ENCODE peak calls at places on chromosomes 4 and X, in eight cellular contexts. H is right cardiac atrium, O is fibroblast of lung, E is mesendoderm, P is right atrium auricular region, T is astrocyte, R is IMR-90, V is MM.1S. G is an unnamed sample.

GRCh38 chrX:144732588-144732987 is 514.7 kb upstream of the SPANXN1 start:
- DNase-seq in T (no peak), H (no peak), V (no peak), R (no peak), O (no peak), E (peak; percentile 2), P (no peak), G (no peak)

GRCh38 chr4:142452132-142452855 is 393.8 kb downstream of the INPP4B start:
- DNase-seq in O (no peak), T (peak; percentile 53), H (no peak), E (no peak), R (peak; percentile 50), V (no peak), P (no peak), G (no peak)

GRCh38 chr4:118738999-118739690 is 54.0 kb downstream of the METTL14 start:
- DNase-seq in P (no peak), R (no peak), T (no peak), E (no peak), V (no peak), O (no peak), H (no peak), G (no peak)

GRCh38 chr4:107855723-107856122 is 31.0 kb downstream of the SGMS2 start:
- DNase-seq in R (no peak), T (no peak), H (no peak), E (no peak), P (no peak), V (no peak), O (no peak), G (no peak)

GRCh38 chr4:165580379-165580905 is 201.6 kb downstream of the CPE start:
- DNase-seq in P (peak; percentile 60), H (peak; percentile 31), O (peak; percentile 50), R (no peak), V (no peak), E (peak; percentile 72), T (peak; percentile 99), G (peak; percentile 40)

GRCh38 chr4:111630705-111631104 is 514.5 kb upstream of the FAM241A start:
- DNase-seq in O (peak; percentile 47), T (peak; percentile 11), R (peak; percentile 42), P (no peak), V (no peak), H (no peak), E (peak; percentile 41), G (no peak)

GRCh38 chrX:135931644-135932487 is 38.4 kb downstream of the SAGE1 start:
- DNase-seq in O (peak; percentile 25), P (no peak), T (no peak), H (peak; percentile 47), R (peak; percentile 24), V (peak; percentile 66), E (peak; percentile 47), G (peak; percentile 60)

GRCh38 chrX:129318375-129318774 is 204.9 kb downstream of the SMARCA1 start:
- DNase-seq in H (no peak), O (peak; percentile 41), R (peak; percentile 35), V (peak; percentile 84), E (peak; percentile 15), P (no peak), T (no peak), G (no peak)

GRCh38 chr4:145788765-145789164 is 108.8 kb downstream of the C4orf51 start:
- DNase-seq in P (no peak), R (no peak), V (no peak), O (peak; percentile 21), E (no peak), T (no peak), H (no peak), G (no peak)

GRCh38 chr4:64068096-64068495 is 341.2 kb downstream of the TECRL start:
- DNase-seq in P (no peak), H (no peak), E (peak; percentile 53), T (no peak), V (no peak), R (no peak), O (no peak), G (no peak)

GRCh38 chr4:27861381-27861787 is 1000.7 kb downstream of the STIM2 start:
- DNase-seq in V (peak; percentile 69), E (peak; percentile 83), T (no peak), H (no peak), R (peak; percentile 47), P (no peak), O (peak; percentile 51), G (no peak)

GRCh38 chr4:74426101-74426500 is 18.8 kb upstream of the AREG start:
- DNase-seq in R (peak; percentile 91), P (no peak), T (no peak), E (no peak), V (no peak), H (no peak), O (peak; percentile 76), G (no peak)

GRCh38 chr4:8185280-8185679 is 13.8 kb upstream of the SH3TC1 start:
- DNase-seq in P (no peak), E (no peak), O (peak; percentile 51), H (no peak), R (peak; percentile 84), T (peak; percentile 85), V (no peak), G (no peak)

GRCh38 chr4:100421356-100421978 is 96.4 kb downstream of the EMCN start:
- DNase-seq in P (no peak), E (peak; percentile 42), T (peak; percentile 21), O (peak; percentile 27), R (peak; percentile 31), V (peak; percentile 26), H (no peak), G (no peak)

GRCh38 chrX:40097492-40098263 is at the start of gene BCOR:
- DNase-seq in R (peak; percentile 58), V (peak; percentile 63), H (peak; percentile 78), O (peak; percentile 54), P (no peak), T (no peak), E (peak; percentile 79), G (peak; percentile 86)

GRCh38 chrX:40734956-40735317 is 405 bp downstream of the MED14 start:
- DNase-seq in E (no peak), P (no peak), R (no peak), H (peak; percentile 17), O (peak; percentile 15), V (peak; percentile 18), T (no peak), G (no peak)

GRCh38 chrX:24494544-24495113 is 29.5 kb downstream of the PDK3 start:
- DNase-seq in O (peak; percentile 73), V (no peak), H (no peak), P (no peak), E (no peak), T (peak; percentile 82), R (peak; percentile 80), G (no peak)

GRCh38 chr4:147799986-147800555 is 68.2 kb downstream of the ARHGAP10 start:
- DNase-seq in P (no peak), H (no peak), E (no peak), O (no peak), R (no peak), V (peak; percentile 78), T (peak; percentile 36), G (no peak)
- H3K4me3 ChIP-seq in P (no peak overlapping the region), H (no peak overlapping the region), E (no peak overlapping the region), O (no peak overlapping the region), R (no peak overlapping the region), V (no peak overlapping the region), T (no peak overlapping the region), G (no peak overlapping the region)

DNA sequence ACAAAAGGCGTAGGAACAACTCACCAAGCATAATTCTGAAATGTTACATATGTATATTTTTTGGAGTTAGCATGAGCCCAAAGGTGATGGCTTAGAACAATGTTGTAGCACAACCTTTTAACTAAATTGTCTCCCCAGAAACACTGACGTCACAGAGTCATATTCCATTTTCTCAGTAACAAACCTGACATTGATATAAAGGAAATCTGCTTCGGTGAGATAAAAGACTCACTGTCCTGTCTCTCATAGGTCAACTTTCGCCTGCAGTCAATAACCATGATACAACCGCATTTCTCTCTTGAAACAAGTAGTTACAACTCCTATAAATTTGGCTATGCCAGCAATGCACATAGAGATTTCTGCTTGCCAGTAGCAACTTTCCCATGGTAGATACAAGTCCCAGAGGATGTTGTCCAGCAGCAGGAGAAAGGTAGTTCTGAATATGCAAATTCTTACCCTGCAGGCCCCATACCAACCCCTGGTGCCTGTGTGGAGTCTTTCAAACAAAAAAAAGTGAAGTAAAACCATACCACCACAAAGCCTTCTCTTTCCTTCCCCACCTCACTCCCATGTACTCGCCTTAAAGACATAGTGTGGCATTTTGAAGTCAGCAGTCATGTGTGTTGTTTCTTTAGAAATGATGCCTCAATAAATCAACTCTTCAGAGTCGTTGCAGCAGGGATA is 47.9 kb downstream of the MTM1 start:
- DNase-seq in T (no peak), P (no peak), R (no peak), H (no peak), E (no peak), O (no peak), V (no peak), G (no peak)
- H3K27ac ChIP-seq in T (no peak overlapping the region), P (no peak overlapping the region), R (no peak overlapping the region), H (no peak overlapping the region), E (no peak overlapping the region), O (no peak overlapping the region), V (no peak overlapping the region), G (no peak overlapping the region)

GRCh38 chr4:10461850-10462400 is 4.7 kb upstream of the ZNF518B start:
- DNase-seq in V (no peak), O (no peak), E (peak; percentile 13), P (no peak), H (no peak), R (no peak), T (no peak), G (no peak)
- H3K4me3 ChIP-seq in V (peak overlapping the region; percentile 24), O (peak overlapping the region; percentile 36), E (peak overlapping the region; percentile 12), P (peak overlapping the region; percentile 34), H (peak overlapping the region; percentile 13), R (peak overlapping the region; percentile 36), T (peak overlapping the region; percentile 47), G (no peak overlapping the region)

GRCh38 chr4:76690906-76691275 is 207.1 kb downstream of the SOWAHB start:
- DNase-seq in R (peak; percentile 24), E (no peak), T (no peak), H (no peak), P (no peak), O (peak; percentile 57), V (no peak), G (no peak)
- H3K27ac ChIP-seq in R (peak overlapping the region; percentile 78), E (no peak overlapping the region), T (no peak overlapping the region), H (no peak overlapping the region), P (no peak overlapping the region), O (no peak overlapping the region), V (peak overlapping the region; percentile 98), G (peak overlapping the region; percentile 28)

GRCh38 chr4:153758688-153759406 is 977 bp downstream of the RNF175 start:
- DNase-seq in H (no peak), O (no peak), E (peak; percentile 62), R (no peak), V (no peak), P (no peak), T (no peak), G (no peak)
- H3K4me3 ChIP-seq in H (peak overlapping the region; percentile 55), O (peak overlapping the region; percentile 49), E (peak overlapping the region; percentile 48), R (no peak overlapping the region), V (peak overlapping the region; percentile 36), P (peak overlapping the region; percentile 62), T (peak overlapping the region; percentile 48), G (no peak overlapping the region)

DNA sequence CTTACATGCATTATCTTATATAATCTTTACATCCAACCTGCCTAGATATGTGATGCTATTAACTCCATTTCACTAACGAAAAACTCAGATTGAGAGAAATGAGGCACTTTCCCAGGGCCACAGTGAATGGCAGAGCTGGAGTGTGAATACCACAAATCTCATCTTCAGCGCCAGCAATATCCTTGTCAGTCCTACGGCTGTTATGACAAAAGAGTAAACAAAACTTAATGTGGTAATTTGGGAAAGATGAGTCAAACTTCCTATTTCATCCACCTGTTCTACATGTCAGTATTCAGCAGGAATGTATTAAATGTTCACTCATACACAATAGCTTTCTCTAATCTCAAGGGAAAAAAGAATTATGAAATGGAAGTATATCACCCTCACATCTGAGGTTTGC is 56.9 kb downstream of the FAT1 start:
- DNase-seq in P (no peak), O (no peak), V (no peak), H (no peak), T (no peak), E (no peak), R (no peak), G (no peak)
- H3K27ac ChIP-seq in P (no peak overlapping the region), O (no peak overlapping the region), V (no peak overlapping the region), H (no peak overlapping the region), T (no peak overlapping the region), E (no peak overlapping the region), R (no peak overlapping the region), G (no peak overlapping the region)